ENCODE peak calls at places on chromosome X, in eight cellular contexts. K, Q, G, X, R, C, F and H are unnamed samples.

GRCh38 chrX:123590842-123591491 is 141.9 kb downstream of the THOC2 start:
- DNase-seq in K (no peak), Q (no peak), G (no peak), X (no peak), R (no peak), C (peak; percentile 45), F (peak; percentile 22), H (no peak)

GRCh38 chrX:19672211-19672814 is 157.0 kb upstream of the MAP3K15 start:
- DNase-seq in K (no peak), Q (no peak), G (no peak), X (no peak), R (no peak), C (no peak), F (no peak), H (peak; percentile 80)

GRCh38 chrX:132216283-132216682 is 3.0 kb downstream of the RAP2C start:
- DNase-seq in K (no peak), Q (no peak), G (no peak), X (no peak), R (no peak), C (no peak), F (peak; percentile 12), H (no peak)

GRCh38 chrX:12868747-12869146 is 1.9 kb downstream of the TLR7 start:
- DNase-seq in K (no peak), Q (no peak), G (no peak), X (no peak), R (no peak), C (no peak), F (no peak), H (no peak)

GRCh38 chrX:94162971-94163370 is 489.0 kb downstream of the FAM133A start:
- DNase-seq in K (no peak), Q (no peak), G (no peak), X (no peak), R (no peak), C (no peak), F (no peak), H (no peak)

GRCh38 chrX:84339507-84340364 is 151.7 kb upstream of the RPS6KA6 start:
- DNase-seq in K (no peak), Q (no peak), G (no peak), X (no peak), R (no peak), C (peak; percentile 54), F (peak; percentile 22), H (peak; percentile 14)

GRCh38 chrX:32139463-32139862 is 1067.6 kb upstream of the FTHL17 start:
- DNase-seq in K (no peak), Q (no peak), G (no peak), X (no peak), R (no peak), C (no peak), F (no peak), H (no peak)

GRCh38 chrX:20205927-20206708 is 60.6 kb downstream of the RPS6KA3 start:
- DNase-seq in K (no peak), Q (no peak), G (no peak), X (no peak), R (no peak), C (no peak), F (no peak), H (no peak)

GRCh38 chrX:21932277-21932996 is 8.1 kb upstream of the SMS start:
- DNase-seq in K (no peak), Q (no peak), G (no peak), X (no peak), R (no peak), C (peak; percentile 84), F (peak; percentile 87), H (no peak)

GRCh38 chrX:97860206-97860605 is 976.5 kb downstream of the RPA4 start:
- DNase-seq in K (no peak), Q (no peak), G (no peak), X (no peak), R (no peak), C (peak; percentile 79), F (no peak), H (no peak)

GRCh38 chrX:24081661-24082154 is 27.0 kb downstream of the EIF2S3 start:
- DNase-seq in K (peak; percentile 63), Q (no peak), G (no peak), X (no peak), R (peak; percentile 54), C (peak; percentile 72), F (peak; percentile 62), H (peak; percentile 73)

GRCh38 chrX:41512394-41512793 is 65.3 kb downstream of the NYX start:
- DNase-seq in K (no peak), Q (no peak), G (no peak), X (no peak), R (no peak), C (no peak), F (no peak), H (no peak)

GRCh38 chrX:106170318-106170717 is 2.2 kb downstream of the PWWP3B start:
- DNase-seq in K (no peak), Q (no peak), G (no peak), X (no peak), R (no peak), C (peak; percentile 53), F (peak; percentile 0), H (no peak)

GRCh38 chrX:46573896-46574336 is 351 bp downstream of the CHST7 start:
- DNase-seq in K (peak; percentile 65), Q (no peak), G (no peak), X (peak; percentile 88), R (no peak), C (peak; percentile 75), F (peak; percentile 44), H (peak; percentile 50)

GRCh38 chrX:30275498-30275897 is 28.6 kb downstream of the MAGEB1 start:
- DNase-seq in K (no peak), Q (no peak), G (no peak), X (no peak), R (no peak), C (peak; percentile 43), F (peak; percentile 24), H (peak; percentile 53)